ENCODE peak calls at places on chromosomes 4 and X, in six cellular contexts. U is upper lobe of right lung, H is ascending aorta, Z is astrocyte of the spinal cord, N is A549, W is heart right ventricle. V is an unnamed sample.
A peak's percentile ranks its signal among the peaks of the same experiment; 100 is the strongest.

GRCh38 chrX:136198010-136198409 is 50.7 kb downstream of the FHL1 start:
- DNase-seq in U (no peak), H (no peak), Z (no peak), N (no peak), W (no peak), V (no peak)

GRCh38 chrX:19747672-19748610 is 139.5 kb downstream of the SH3KBP1 start:
- DNase-seq in U (no peak), H (no peak), Z (no peak), N (no peak), W (no peak), V (peak; percentile 61)

GRCh38 chrX:21408776-21409175 is 34.6 kb downstream of the CNKSR2 start:
- DNase-seq in U (no peak), H (no peak), Z (no peak), N (no peak), W (no peak), V (no peak)

GRCh38 chr4:75498041-75498440 is 16.2 kb downstream of the RCHY1 start:
- DNase-seq in U (no peak), H (no peak), Z (peak; percentile 9), N (no peak), W (no peak), V (no peak)

GRCh38 chrX:39725928-39726619 is 371.7 kb downstream of the BCOR start:
- DNase-seq in U (no peak), H (no peak), Z (peak; percentile 52), N (no peak), W (no peak), V (no peak)

GRCh38 chr4:8250167-8250566 is 19.4 kb upstream of the HTRA3 start:
- DNase-seq in U (no peak), H (no peak), Z (no peak), N (no peak), W (no peak), V (no peak)

GRCh38 chr4:186832906-186833305 is 109.2 kb upstream of the FAT1 start:
- DNase-seq in U (no peak), H (no peak), Z (no peak), N (no peak), W (no peak), V (no peak)

GRCh38 chr4:18533262-18533775 is 511.8 kb upstream of the LCORL start:
- DNase-seq in U (no peak), H (no peak), Z (no peak), N (no peak), W (no peak), V (no peak)

GRCh38 chr4:148054275-148054674 is 322.4 kb downstream of the ARHGAP10 start:
- DNase-seq in U (no peak), H (no peak), Z (peak; percentile 47), N (no peak), W (no peak), V (no peak)

GRCh38 chr4:82352825-82353370 is 20.9 kb downstream of the HNRNPD start:
- DNase-seq in U (no peak), H (no peak), Z (no peak), N (no peak), W (no peak), V (no peak)

GRCh38 chr4:24912252-24913098 is at the start of gene CCDC149:
- DNase-seq in U (peak; percentile 92), H (no peak), Z (peak; percentile 52), N (peak; percentile 64), W (peak; percentile 70), V (no peak)

GRCh38 chr4:28886934-28887333 is 1833.2 kb upstream of the PCDH7 start:
- DNase-seq in U (no peak), H (no peak), Z (no peak), N (no peak), W (no peak), V (no peak)

GRCh38 chr4:23887173-23887572 is 2.7 kb downstream of the PPARGC1A start:
- DNase-seq in U (no peak), H (no peak), Z (no peak), N (no peak), W (no peak), V (no peak)

GRCh38 chr4:23887989-23888388 is 1.9 kb downstream of the PPARGC1A start:
- DNase-seq in U (no peak), H (no peak), Z (no peak), N (no peak), W (no peak), V (no peak)

GRCh38 chr4:23889814-23890269 is at the start of gene PPARGC1A:
- DNase-seq in U (peak; percentile 68), H (no peak), Z (peak; percentile 17), N (no peak), W (peak; percentile 69), V (no peak)

GRCh38 chr4:23889368-23889767 is 479 bp downstream of the PPARGC1A start:
- DNase-seq in U (no peak), H (no peak), Z (peak; percentile 4), N (no peak), W (no peak), V (no peak)

GRCh38 chr4:23888421-23889319 is 1.2 kb downstream of the PPARGC1A start:
- DNase-seq in U (no peak), H (no peak), Z (peak; percentile 50), N (no peak), W (no peak), V (no peak)
- H3K4me3 ChIP-seq in U (peak overlapping the region; percentile 55), H (peak overlapping the region; percentile 58), Z (peak overlapping the region; percentile 43), N (peak overlapping the region; percentile 27), W (peak overlapping the region; percentile 63), V (no peak overlapping the region)

GRCh38 chrX:36583674-36584073 is 424.5 kb upstream of the FAM47C start:
- DNase-seq in U (no peak), H (no peak), Z (no peak), N (no peak), W (no peak), V (no peak)
- H3K4me3 ChIP-seq in U (no peak overlapping the region), H (no peak overlapping the region), Z (no peak overlapping the region), N (no peak overlapping the region), W (no peak overlapping the region), V (no peak overlapping the region)

GRCh38 chr4:66927937-66928336 is 617.4 kb downstream of the CENPC start:
- DNase-seq in U (no peak), H (no peak), Z (no peak), N (no peak), W (no peak), V (no peak)

GRCh38 chr4:66920514-66920913 is 624.8 kb downstream of the CENPC start:
- DNase-seq in U (no peak), H (no peak), Z (no peak), N (no peak), W (no peak), V (no peak)

GRCh38 chr4:66926687-66927086 is 618.6 kb downstream of the CENPC start:
- DNase-seq in U (no peak), H (no peak), Z (no peak), N (no peak), W (no peak), V (no peak)

GRCh38 chr4:66921433-66921832 is 623.9 kb downstream of the CENPC start:
- DNase-seq in U (no peak), H (no peak), Z (no peak), N (no peak), W (no peak), V (no peak)

DNA sequence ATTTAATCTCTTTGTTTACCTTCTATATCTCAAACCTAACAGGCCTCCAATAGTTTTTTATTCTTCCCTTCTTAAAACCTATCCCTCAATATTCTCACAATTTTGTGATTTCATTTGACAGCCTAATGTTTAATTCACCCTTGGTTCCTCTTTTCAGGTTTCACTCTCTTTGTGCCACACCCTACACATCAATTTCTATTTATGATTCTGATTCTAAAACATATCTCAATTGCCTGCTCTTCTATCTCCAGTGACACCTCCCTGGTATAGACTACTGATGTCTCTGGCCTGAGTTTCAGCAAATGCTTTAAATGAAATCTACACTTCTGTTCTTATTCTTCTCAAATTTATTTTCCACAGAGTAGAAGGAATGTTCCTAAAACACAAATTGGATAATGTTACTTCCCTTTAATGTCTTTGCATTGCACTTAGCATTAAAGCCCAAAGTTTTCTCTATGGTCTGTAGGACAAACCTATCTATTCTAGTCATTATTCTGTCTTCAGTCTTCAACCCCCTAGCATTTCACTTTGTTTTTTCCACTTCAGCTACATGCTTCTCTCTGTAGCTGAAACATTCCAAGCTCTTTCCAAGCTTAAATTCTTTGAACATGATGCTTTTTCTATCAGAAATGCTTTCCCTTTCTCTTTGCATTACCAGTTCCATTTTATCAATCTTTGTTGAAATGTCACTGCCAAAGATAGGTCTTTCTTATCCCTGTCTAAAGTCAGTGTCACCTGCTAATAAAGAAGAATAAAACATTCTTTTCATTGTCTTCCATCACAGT is 622.0 kb downstream of the CENPC start:
- DNase-seq in U (no peak), H (no peak), Z (peak; percentile 39), N (no peak), W (no peak), V (no peak)
- H3K4me3 ChIP-seq in U (no peak overlapping the region), H (no peak overlapping the region), Z (no peak overlapping the region), N (no peak overlapping the region), W (no peak overlapping the region), V (no peak overlapping the region)

GRCh38 chr4:5357863-5358262 is 306.6 kb downstream of the STK32B start:
- DNase-seq in U (no peak), H (no peak), Z (no peak), N (no peak), W (no peak), V (no peak)
- H3K4me3 ChIP-seq in U (no peak overlapping the region), H (no peak overlapping the region), Z (no peak overlapping the region), N (no peak overlapping the region), W (no peak overlapping the region), V (no peak overlapping the region)

GRCh38 chr4:15694431-15694830 is 8.4 kb upstream of the BST1 start:
- DNase-seq in U (no peak), H (no peak), Z (peak; percentile 47), N (no peak), W (no peak), V (no peak)
- H3K4me3 ChIP-seq in U (no peak overlapping the region), H (no peak overlapping the region), Z (no peak overlapping the region), N (no peak overlapping the region), W (no peak overlapping the region), V (no peak overlapping the region)

GRCh38 chrX:68433981-68434299 is 645 bp upstream of the OPHN1 start:
- DNase-seq in U (no peak), H (no peak), Z (no peak), N (no peak), W (no peak), V (no peak)
- H3K4me3 ChIP-seq in U (peak overlapping the region; percentile 67), H (peak overlapping the region; percentile 73), Z (peak overlapping the region; percentile 60), N (peak overlapping the region; percentile 60), W (peak overlapping the region; percentile 84), V (no peak overlapping the region)

GRCh38 chr4:143339497-143339896 is 2.8 kb downstream of the GAB1 start:
- DNase-seq in U (no peak), H (no peak), Z (no peak), N (no peak), W (no peak), V (no peak)
- H3K4me3 ChIP-seq in U (peak overlapping the region; percentile 92), H (peak overlapping the region; percentile 93), Z (no peak overlapping the region), N (no peak overlapping the region), W (peak overlapping the region; percentile 97), V (no peak overlapping the region)